ENCODE peak calls at places on chromosomes 7 and 10, in four cellular contexts. M is HL-60, C is GM12878, B is K562. Q is an unnamed sample.
A peak's percentile ranks its signal among the peaks of the same experiment; 100 is the strongest.

GRCh38 chr10:80477813-80478212 is 23.7 kb downstream of the TSPAN14 start:
- DNase-seq in M (no peak), C (no peak), B (no peak), Q (no peak)

GRCh38 chr7:90660100-90660499 is 64.0 kb downstream of the CDK14 start:
- DNase-seq in M (no peak), C (no peak), B (no peak), Q (no peak)

GRCh38 chr7:140400381-140400780 is 2.1 kb upstream of the SLC37A3 start:
- DNase-seq in M (no peak), C (no peak), B (no peak), Q (no peak)

GRCh38 chr10:66828957-66829356 is 96.9 kb upstream of the LRRTM3 start:
- DNase-seq in M (no peak), C (no peak), B (no peak), Q (no peak)

GRCh38 chr10:23338155-23338828 is 6.3 kb downstream of the C10orf67 start:
- DNase-seq in M (no peak), C (no peak), B (peak; percentile 10), Q (no peak)

GRCh38 chr7:85184599-85185354 is 2.1 kb downstream of the SEMA3D start:
- DNase-seq in M (no peak), C (no peak), B (no peak), Q (no peak)

GRCh38 chr10:127980898-127981297 is 74.0 kb downstream of the PTPRE start:
- DNase-seq in M (no peak), C (no peak), B (no peak), Q (no peak)

GRCh38 chr7:68073701-68074100 is 1077.1 kb downstream of the TYW1 start:
- DNase-seq in M (no peak), C (no peak), B (no peak), Q (no peak)

GRCh38 chr7:95723583-95724180 is 48.7 kb upstream of the DYNC1I1 start:
- DNase-seq in M (peak; percentile 20), C (peak; percentile 11), B (peak; percentile 18), Q (no peak)

GRCh38 chr7:18087031-18087686 is 59.5 kb upstream of the PRPS1L1 start:
- DNase-seq in M (no peak), C (no peak), B (peak; percentile 7), Q (no peak)

GRCh38 chr10:12202230-12202629 is 6.2 kb downstream of the CDC123 start:
- DNase-seq in M (no peak), C (no peak), B (no peak), Q (no peak)

GRCh38 chr10:11424456-11425287 is 186.8 kb downstream of the USP6NL start:
- DNase-seq in M (no peak), C (no peak), B (peak; percentile 81), Q (no peak)

GRCh38 chr10:17061418-17061817 is 68.2 kb downstream of the CUBN start:
- DNase-seq in M (no peak), C (no peak), B (no peak), Q (no peak)

GRCh38 chr10:17064435-17064834 is 65.2 kb downstream of the CUBN start:
- DNase-seq in M (no peak), C (no peak), B (no peak), Q (no peak)

GRCh38 chr10:17062009-17062408 is 67.6 kb downstream of the CUBN start:
- DNase-seq in M (no peak), C (no peak), B (no peak), Q (no peak)

GRCh38 chr10:17065273-17065672 is 64.3 kb downstream of the CUBN start:
- DNase-seq in M (no peak), C (no peak), B (no peak), Q (no peak)

GRCh38 chr10:17062493-17063487 is 66.8 kb downstream of the CUBN start:
- DNase-seq in M (no peak), C (no peak), B (no peak), Q (no peak)
- TF ChIP-seq POLR2AphosphoS5 in M (no peak), C (no peak), B (no peak), Q (no peak)

GRCh38 chr10:132401396-132402168 is 4.6 kb downstream of the PWWP2B start:
- DNase-seq in M (no peak), C (no peak), B (no peak), Q (no peak)

GRCh38 chr10:132398566-132398991 is 1.6 kb downstream of the PWWP2B start:
- DNase-seq in M (no peak), C (no peak), B (no peak), Q (no peak)

GRCh38 chr10:132400547-132401151 is 3.6 kb downstream of the PWWP2B start:
- DNase-seq in M (peak; percentile 65), C (no peak), B (no peak), Q (no peak)

GRCh38 chr10:132399117-132400035 is 2.4 kb downstream of the PWWP2B start:
- DNase-seq in M (no peak), C (no peak), B (no peak), Q (no peak)

GRCh38 chr10:132400041-132400546 is 3.1 kb downstream of the PWWP2B start:
- DNase-seq in M (no peak), C (no peak), B (no peak), Q (no peak)
- TF ChIP-seq SPI1 in M (no peak), C (no peak), B (no peak), Q (no peak)

GRCh38 chr10:34641147-34641912 is 173.8 kb downstream of the PARD3 start:
- DNase-seq in M (no peak), C (no peak), B (no peak), Q (no peak)
- TF ChIP-seq POLR2AphosphoS5 in M (no peak), C (no peak), B (no peak), Q (no peak)

DNA sequence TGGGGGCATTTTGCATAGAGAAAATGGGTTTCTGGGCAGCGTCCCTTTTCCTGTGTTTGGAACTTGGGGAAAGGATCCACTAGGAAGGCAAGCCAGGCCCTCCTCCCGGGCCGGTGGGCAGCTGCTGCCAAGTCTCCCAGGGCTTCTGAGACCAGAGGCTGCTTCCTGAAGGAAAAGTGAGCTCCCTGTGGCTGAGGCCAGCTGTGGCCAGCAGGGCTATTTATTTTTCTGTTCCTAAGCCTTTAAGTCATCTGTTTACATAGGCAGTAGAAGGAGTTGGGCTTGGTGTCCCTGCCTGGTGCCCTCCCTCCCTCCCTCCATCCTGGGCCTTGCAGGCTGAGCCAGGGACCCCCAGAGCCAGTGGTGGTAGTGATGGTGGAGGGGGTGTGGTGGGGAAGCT is 70.5 kb upstream of the COL13A1 start:
- DNase-seq in M (no peak), C (no peak), B (no peak), Q (no peak)
- TF ChIP-seq SPI1 in M (no peak), C (no peak), B (no peak), Q (no peak)

GRCh38 chr10:3828404-3829192 is 43.6 kb upstream of the KLF6 start:
- DNase-seq in M (no peak), C (no peak), B (peak; percentile 32), Q (no peak)
- TF ChIP-seq POLR2AphosphoS5 in M (no peak), C (no peak), B (no peak), Q (no peak)

GRCh38 chr7:79716329-79716728 is 262.9 kb upstream of the MAGI2 start:
- DNase-seq in M (no peak), C (no peak), B (no peak), Q (no peak)
- TF ChIP-seq SPI1 in M (no peak), C (no peak), B (no peak), Q (no peak)

DNA sequence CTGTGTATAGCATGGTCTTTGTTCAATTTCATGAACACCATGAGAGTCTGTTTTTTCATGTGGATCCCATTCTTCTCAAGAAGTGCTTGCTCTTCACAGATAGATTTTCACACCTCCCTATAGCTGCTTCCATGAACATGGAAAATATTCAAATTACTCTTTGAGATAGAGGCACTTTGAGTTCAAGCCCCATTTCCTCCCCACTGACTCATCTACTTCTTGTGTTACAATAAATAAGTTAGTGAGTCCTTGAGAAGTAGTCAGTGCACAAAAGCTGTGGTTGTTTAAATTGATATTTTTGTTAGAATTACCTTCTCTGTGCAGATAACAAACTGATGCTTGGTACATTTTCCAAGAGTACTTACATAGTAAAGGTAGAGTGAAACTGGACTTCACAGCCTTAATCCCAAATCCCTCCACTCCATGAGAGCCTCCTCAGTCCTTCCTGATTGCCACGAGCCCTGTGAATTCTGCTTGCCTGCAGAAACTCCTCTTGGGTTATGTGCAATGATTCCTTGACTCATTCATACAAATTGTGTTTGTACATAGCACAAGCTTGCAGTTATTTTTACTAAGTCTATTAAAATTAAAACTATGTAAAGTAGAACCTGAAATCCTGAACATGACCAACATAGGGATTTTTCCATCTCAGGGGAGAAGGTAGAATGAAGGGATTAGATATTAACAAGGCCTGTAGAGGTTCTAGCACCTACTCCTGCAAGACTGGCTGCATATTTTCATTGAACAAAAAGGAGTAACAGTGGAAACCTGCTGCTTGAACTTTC is 496.2 kb downstream of the TNS3 start:
- DNase-seq in M (no peak), C (no peak), B (no peak), Q (no peak)
- TF ChIP-seq POLR2AphosphoS5 in M (no peak), C (no peak), B (no peak), Q (no peak)

GRCh38 chr10:61588770-61589211 is 73.9 kb upstream of the CABCOCO1 start:
- DNase-seq in M (no peak), C (no peak), B (no peak), Q (no peak)

GRCh38 chr10:61586829-61587228 is 75.9 kb upstream of the CABCOCO1 start:
- DNase-seq in M (no peak), C (no peak), B (no peak), Q (no peak)

GRCh38 chr10:61589547-61590243 is 73.0 kb upstream of the CABCOCO1 start:
- DNase-seq in M (no peak), C (no peak), B (no peak), Q (no peak)

GRCh38 chr10:61594430-61594829 is 68.3 kb upstream of the CABCOCO1 start:
- DNase-seq in M (no peak), C (no peak), B (no peak), Q (no peak)

GRCh38 chr10:61592581-61592980 is 70.1 kb upstream of the CABCOCO1 start:
- DNase-seq in M (no peak), C (no peak), B (peak; percentile 40), Q (no peak)
- TF ChIP-seq SPI1 in M (no peak), C (no peak), B (no peak), Q (no peak)

GRCh38 chr7:137953692-137954470 is 48.0 kb downstream of the CREB3L2 start:
- DNase-seq in M (no peak), C (no peak), B (peak; percentile 53), Q (no peak)
- TF ChIP-seq POLR2AphosphoS5 in M (no peak), C (no peak), B (peak; percentile 32), Q (no peak)